ENCODE peak calls at places on chromosomes 12 and 14, in seven cellular contexts. H, Y, G, Q, R, X and K are unnamed samples.

GRCh38 chr14:58488550-58488949 is 61.0 kb downstream of the KIAA0586 start:
- DNase-seq in H (no peak), Y (peak), G (no peak), Q (no peak), R (peak), X (no peak), K (peak)

GRCh38 chr12:133120385-133121191 is 9.5 kb downstream of the ZNF891 start:
- DNase-seq in H (no peak), Y (no peak), G (no peak), Q (no peak), R (no peak), X (no peak), K (peak)

GRCh38 chr14:55974046-55974582 is 144.1 kb upstream of the PELI2 start:
- DNase-seq in H (no peak), Y (no peak), G (no peak), Q (no peak), R (no peak), X (no peak), K (no peak)

GRCh38 chr12:16583991-16584745 is 21.8 kb downstream of the LMO3 start:
- DNase-seq in H (no peak), Y (peak), G (no peak), Q (no peak), R (peak), X (no peak), K (no peak)

GRCh38 chr14:38553586-38553985 is 297.7 kb upstream of the CLEC14A start:
- DNase-seq in H (no peak), Y (peak), G (no peak), Q (no peak), R (peak), X (no peak), K (no peak)

GRCh38 chr12:24109381-24110039 is 160.0 kb upstream of the SOX5 start:
- DNase-seq in H (peak), Y (peak), G (no peak), Q (peak), R (peak), X (peak), K (peak)

GRCh38 chr12:11885261-11886038 is 185.3 kb upstream of the BCL2L14 start:
- DNase-seq in H (no peak), Y (peak), G (no peak), Q (no peak), R (peak), X (peak), K (no peak)

GRCh38 chr14:54446201-54446693 is 5.1 kb upstream of the CNIH1 start:
- DNase-seq in H (no peak), Y (no peak), G (no peak), Q (no peak), R (peak), X (peak), K (no peak)

GRCh38 chr12:80196419-80196818 is 97.1 kb downstream of the OTOGL start:
- DNase-seq in H (no peak), Y (no peak), G (no peak), Q (no peak), R (no peak), X (no peak), K (no peak)

DNA sequence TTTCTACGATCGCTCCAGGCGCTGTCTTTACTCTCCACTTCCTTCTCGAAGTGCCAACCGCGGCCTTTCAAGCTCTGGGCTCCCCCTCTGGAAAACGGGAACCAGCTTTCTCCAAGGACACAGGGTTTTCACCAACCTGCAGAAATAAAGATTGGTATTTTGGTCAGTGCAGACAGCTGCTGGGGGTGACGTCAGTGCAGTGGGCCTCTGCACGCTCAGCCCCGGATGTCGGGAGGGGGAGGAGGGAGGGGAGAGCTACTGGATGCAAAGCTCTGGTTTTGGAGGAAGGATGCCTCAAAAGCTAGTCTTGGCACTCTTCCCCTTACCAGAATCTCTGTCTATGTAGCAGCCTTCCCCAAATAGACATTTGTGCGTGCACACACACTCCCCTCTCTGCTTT is 19.9 kb downstream of the HRK start:
- DNase-seq in H (peak), Y (peak), G (no peak), Q (peak), R (peak), X (peak), K (no peak)
- TF ChIP-seq EZH2phosphoT487 in H (no peak), Y (no peak), G (no peak), Q (no peak), R (no peak), X (no peak), K (no peak)

GRCh38 chr14:81341405-81342180 is 58.5 kb downstream of the STON2 start:
- DNase-seq in H (no peak), Y (no peak), G (no peak), Q (no peak), R (no peak), X (no peak), K (no peak)
- TF ChIP-seq EZH2phosphoT487 in H (no peak), Y (no peak), G (no peak), Q (no peak), R (no peak), X (no peak), K (no peak)

GRCh38 chr14:36662258-36662542 is 540 bp downstream of the PAX9 start:
- DNase-seq in H (no peak), Y (no peak), G (no peak), Q (no peak), R (no peak), X (no peak), K (no peak)

GRCh38 chr14:36659822-36660735 is 1.6 kb upstream of the PAX9 start:
- DNase-seq in H (no peak), Y (no peak), G (no peak), Q (peak), R (no peak), X (no peak), K (peak)

GRCh38 chr14:36661506-36662257 is at the start of gene PAX9:
- DNase-seq in H (peak), Y (peak), G (peak), Q (peak), R (peak), X (peak), K (peak)

GRCh38 chr14:36659010-36659821 is 2.4 kb upstream of the PAX9 start:
- DNase-seq in H (no peak), Y (no peak), G (no peak), Q (peak), R (peak), X (no peak), K (no peak)

DNA sequence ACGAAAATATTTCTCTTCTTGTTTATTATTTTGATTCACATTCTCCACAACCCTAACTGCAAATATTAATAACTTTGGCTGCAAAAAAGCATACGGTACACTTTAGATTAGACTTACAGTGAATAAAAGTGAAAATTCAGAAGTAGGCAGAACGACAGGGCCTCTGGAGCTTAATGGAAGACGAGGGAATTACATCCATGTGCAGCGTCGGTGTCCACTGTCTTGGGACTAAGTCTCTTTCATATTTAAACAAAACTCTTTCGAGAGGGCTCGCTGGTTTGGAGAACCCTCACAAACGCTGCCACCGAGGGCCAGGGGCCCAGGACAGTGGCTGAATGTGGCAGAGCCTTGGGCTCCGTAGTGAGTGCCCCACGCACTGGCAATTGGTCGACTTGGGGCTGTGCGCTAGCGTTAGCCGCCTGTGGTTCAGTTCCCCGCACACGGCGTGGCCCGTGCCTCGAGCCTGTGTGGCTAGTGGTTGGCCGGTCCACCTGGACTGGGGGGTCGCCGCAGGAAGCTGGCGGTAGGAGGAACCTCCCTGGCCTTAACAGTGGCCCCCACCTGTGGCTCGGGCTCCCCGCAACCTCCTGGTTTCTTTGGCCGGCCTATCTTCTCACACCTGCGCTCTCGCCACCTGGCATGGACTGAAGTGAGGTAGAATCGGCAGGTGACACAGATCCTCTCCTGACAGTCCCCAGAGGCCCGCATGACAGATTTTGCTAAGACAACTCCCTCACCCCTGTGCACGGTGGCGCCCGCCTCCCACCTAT is 739 bp upstream of the PAX9 start:
- DNase-seq in H (no peak), Y (no peak), G (no peak), Q (no peak), R (no peak), X (no peak), K (peak)
- TF ChIP-seq EZH2phosphoT487 in H (no peak), Y (no peak), G (no peak), Q (peak), R (no peak), X (peak), K (peak)

GRCh38 chr12:106063826-106064575 is 74.8 kb downstream of the NUAK1 start:
- DNase-seq in H (no peak), Y (no peak), G (no peak), Q (no peak), R (no peak), X (no peak), K (no peak)
- TF ChIP-seq EZH2phosphoT487 in H (no peak), Y (no peak), G (no peak), Q (no peak), R (no peak), X (no peak), K (no peak)

GRCh38 chr14:75535164-75535898 is 13.1 kb downstream of the BATF start:
- DNase-seq in H (no peak), Y (no peak), G (no peak), Q (no peak), R (no peak), X (no peak), K (no peak)
- TF ChIP-seq EZH2phosphoT487 in H (no peak), Y (no peak), G (no peak), Q (no peak), R (no peak), X (no peak), K (no peak)

GRCh38 chr12:115000038-115000437 is 316.1 kb upstream of the TBX3 start:
- DNase-seq in H (no peak), Y (peak), G (peak), Q (no peak), R (peak), X (peak), K (no peak)
- TF ChIP-seq EZH2phosphoT487 in H (no peak), Y (no peak), G (no peak), Q (no peak), R (no peak), X (no peak), K (no peak)